ENCODE peak calls at places on chromosomes 7 and 10, in nine cellular contexts. A is neural crest cell, R is HCT116, V is MCF 10A, F is Panc1, P is transverse colon, J is WTC11, B is breast epithelium, Z is endothelial cell. G is an unnamed sample.

GRCh38 chr10:31612082-31612481 is 293.1 kb downstream of the ZEB1 start:
- DNase-seq in P (no peak), A (no peak), J (no peak), R (no peak), V (no peak), B (no peak), Z (no peak), F (no peak), G (no peak)

GRCh38 chr7:68470836-68471235 is 1127.4 kb upstream of the AUTS2 start:
- DNase-seq in F (no peak), R (no peak), P (no peak), V (no peak), Z (no peak), B (no peak), J (no peak), A (no peak), G (no peak)

GRCh38 chr10:3263747-3264146 is 91.2 kb upstream of the PITRM1 start:
- DNase-seq in J (no peak), Z (no peak), R (no peak), F (no peak), P (no peak), V (no peak), A (no peak), B (no peak), G (no peak)

GRCh38 chr10:118870467-118871243 is 115.9 kb upstream of the CACUL1 start:
- DNase-seq in Z (peak), V (peak), B (no peak), A (no peak), R (no peak), F (no peak), J (no peak), P (no peak), G (peak)

GRCh38 chr10:79146611-79147130 is 77.9 kb downstream of the ZMIZ1 start:
- DNase-seq in V (no peak), P (peak), R (no peak), A (no peak), B (peak), J (no peak), Z (no peak), F (no peak), G (no peak)

GRCh38 chr10:102268333-102268999 is 23.1 kb downstream of the GBF1 start:
- DNase-seq in B (no peak), R (no peak), F (no peak), Z (no peak), J (no peak), A (no peak), V (no peak), P (no peak), G (no peak)

GRCh38 chr10:71725998-71726672 is 6.6 kb upstream of the C10orf105 start:
- DNase-seq in F (no peak), V (peak), B (no peak), A (peak), Z (peak), P (peak), J (peak), R (no peak), G (peak)

GRCh38 chr7:94133460-94133859 is 129.3 kb upstream of the BET1 start:
- DNase-seq in P (no peak), Z (no peak), R (no peak), B (no peak), V (peak), J (no peak), A (no peak), F (no peak), G (no peak)

GRCh38 chr7:46145412-46145811 is 224.3 kb upstream of the IGFBP3 start:
- DNase-seq in F (peak), A (no peak), R (no peak), B (no peak), V (peak), Z (no peak), J (peak), P (no peak), G (no peak)

GRCh38 chr7:33130184-33130583 is 820 bp downstream of the BBS9 start:
- DNase-seq in A (no peak), Z (no peak), J (no peak), R (no peak), V (no peak), P (no peak), B (no peak), F (no peak), G (no peak)

GRCh38 chr10:63522129-63522687 is 1.0 kb downstream of the REEP3 start:
- DNase-seq in P (no peak), B (no peak), Z (no peak), R (no peak), A (no peak), J (no peak), V (no peak), F (no peak), G (no peak)

GRCh38 chr10:63520463-63521388 is 475 bp upstream of the REEP3 start:
- DNase-seq in P (peak), B (peak), Z (peak), F (no peak), V (peak), J (peak), A (peak), R (peak), G (peak)

GRCh38 chr10:63521389-63522128 is at the start of gene REEP3:
- DNase-seq in A (peak), F (no peak), V (peak), Z (peak), R (no peak), J (peak), B (peak), P (peak), G (peak)

GRCh38 chr10:63516207-63516606 is 5.0 kb upstream of the REEP3 start:
- DNase-seq in A (no peak), F (no peak), B (no peak), J (no peak), P (no peak), R (no peak), V (no peak), Z (no peak), G (no peak)

DNA sequence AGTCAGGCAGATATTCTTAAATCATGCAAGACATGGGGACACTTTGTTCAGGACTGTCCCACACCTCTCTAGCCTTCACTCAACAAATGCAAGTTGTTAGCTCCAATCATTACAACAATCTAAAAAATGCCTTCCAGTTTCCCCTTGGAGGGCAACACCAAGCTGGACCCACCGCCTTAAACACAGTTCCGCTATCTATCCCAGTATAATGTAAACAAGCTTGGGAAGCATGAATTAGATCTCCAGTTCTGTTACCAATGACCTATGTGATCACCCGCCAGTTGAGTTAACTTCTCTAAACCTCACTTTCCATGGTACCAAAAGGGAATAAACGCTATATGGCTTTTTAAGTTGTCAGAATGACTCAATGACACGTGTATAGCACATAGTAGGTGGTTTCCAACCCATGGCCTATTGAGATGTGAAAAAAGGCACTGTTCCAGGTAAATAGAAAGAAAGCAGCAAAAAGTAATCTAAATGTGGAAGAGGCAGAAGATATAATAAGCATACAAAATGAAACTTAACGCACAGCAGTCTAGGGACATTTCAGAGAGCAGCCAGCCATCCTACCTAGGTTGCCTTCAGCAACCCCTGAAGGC is 2.4 kb upstream of the REEP3 start:
- DNase-seq in Z (no peak), A (no peak), P (no peak), V (no peak), F (no peak), J (no peak), B (no peak), R (no peak), G (no peak)
- TF ChIP-seq CTCF in Z (no peak), A (no peak), P (no peak), V (no peak), F (no peak), J (no peak), B (no peak), R (no peak), G (no peak)

GRCh38 chr7:134458341-134458805 is 527 bp downstream of the AKR1B1 start:
- DNase-seq in B (no peak), J (peak), R (no peak), Z (peak), A (peak), F (no peak), V (peak), P (peak), G (peak)
- TF ChIP-seq CTCF in B (peak), J (no peak), R (no peak), Z (no peak), A (peak), F (peak), V (peak), P (peak), G (no peak)

GRCh38 chr7:40502359-40502758 is 367.6 kb downstream of the SUGCT start:
- DNase-seq in V (no peak), F (no peak), J (no peak), R (no peak), B (no peak), Z (no peak), P (no peak), A (no peak), G (no peak)

GRCh38 chr7:40506158-40506557 is 371.4 kb downstream of the SUGCT start:
- DNase-seq in P (no peak), R (no peak), F (no peak), Z (no peak), B (no peak), V (no peak), J (no peak), A (no peak), G (no peak)

GRCh38 chr7:40509301-40509700 is 374.5 kb downstream of the SUGCT start:
- DNase-seq in P (no peak), R (no peak), J (no peak), F (no peak), B (no peak), V (no peak), Z (no peak), A (no peak), G (no peak)

DNA sequence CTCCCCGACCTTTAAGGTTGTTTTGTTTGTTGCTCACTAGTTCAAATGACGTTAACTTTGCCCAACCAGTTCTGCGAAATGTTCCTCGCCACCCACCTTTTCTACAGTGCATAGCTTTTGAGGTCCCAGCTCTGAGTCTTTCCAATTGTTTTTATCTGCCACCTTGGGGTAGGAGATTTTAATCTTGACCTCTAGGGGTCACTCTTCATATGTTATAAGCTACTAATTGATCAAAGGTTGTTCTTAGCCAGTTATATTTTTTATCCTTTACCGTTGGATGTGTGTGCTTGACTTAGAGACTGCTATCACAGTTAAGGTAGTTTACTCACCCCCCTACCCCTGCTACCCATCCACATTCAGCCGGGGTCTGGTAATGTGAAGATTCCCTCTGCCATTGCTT is 372.4 kb downstream of the SUGCT start:
- DNase-seq in J (no peak), Z (no peak), P (no peak), F (no peak), V (peak), B (no peak), A (no peak), R (no peak), G (no peak)
- TF ChIP-seq CTCF in J (peak), Z (peak), P (no peak), F (peak), V (no peak), B (no peak), A (peak), R (peak), G (no peak)

DNA sequence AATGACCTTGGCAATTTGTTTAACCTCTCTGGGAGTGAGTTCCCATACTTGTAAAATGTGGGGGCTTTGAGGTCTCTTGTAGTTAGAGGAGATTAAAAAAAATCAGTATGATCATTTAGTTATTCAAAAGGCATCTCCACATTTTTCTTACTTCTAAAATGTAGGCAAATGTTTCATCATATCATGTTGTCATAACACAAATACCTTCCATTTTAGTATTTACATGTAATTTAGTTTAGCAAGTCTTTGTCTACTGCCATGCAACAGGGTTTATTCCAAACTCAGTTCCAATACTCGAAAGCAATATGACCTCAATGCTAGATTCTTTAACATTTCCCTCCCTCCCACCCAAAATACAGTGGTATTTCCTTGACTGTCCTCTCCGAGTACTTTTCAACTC is 262.8 kb upstream of the IMMP2L start:
- DNase-seq in V (no peak), F (no peak), J (no peak), B (no peak), R (no peak), A (no peak), Z (no peak), P (no peak), G (no peak)
- TF ChIP-seq CTCF in V (no peak), F (no peak), J (no peak), B (no peak), R (no peak), A (no peak), Z (no peak), P (no peak), G (no peak)

GRCh38 chr7:29807179-29807841 is 1.0 kb downstream of the WIPF3 start:
- DNase-seq in Z (peak), R (peak), V (no peak), P (peak), B (no peak), J (peak), F (no peak), A (peak), G (peak)
- TF ChIP-seq CTCF in Z (no peak), R (peak), V (no peak), P (no peak), B (no peak), J (no peak), F (peak), A (peak), G (no peak)

DNA sequence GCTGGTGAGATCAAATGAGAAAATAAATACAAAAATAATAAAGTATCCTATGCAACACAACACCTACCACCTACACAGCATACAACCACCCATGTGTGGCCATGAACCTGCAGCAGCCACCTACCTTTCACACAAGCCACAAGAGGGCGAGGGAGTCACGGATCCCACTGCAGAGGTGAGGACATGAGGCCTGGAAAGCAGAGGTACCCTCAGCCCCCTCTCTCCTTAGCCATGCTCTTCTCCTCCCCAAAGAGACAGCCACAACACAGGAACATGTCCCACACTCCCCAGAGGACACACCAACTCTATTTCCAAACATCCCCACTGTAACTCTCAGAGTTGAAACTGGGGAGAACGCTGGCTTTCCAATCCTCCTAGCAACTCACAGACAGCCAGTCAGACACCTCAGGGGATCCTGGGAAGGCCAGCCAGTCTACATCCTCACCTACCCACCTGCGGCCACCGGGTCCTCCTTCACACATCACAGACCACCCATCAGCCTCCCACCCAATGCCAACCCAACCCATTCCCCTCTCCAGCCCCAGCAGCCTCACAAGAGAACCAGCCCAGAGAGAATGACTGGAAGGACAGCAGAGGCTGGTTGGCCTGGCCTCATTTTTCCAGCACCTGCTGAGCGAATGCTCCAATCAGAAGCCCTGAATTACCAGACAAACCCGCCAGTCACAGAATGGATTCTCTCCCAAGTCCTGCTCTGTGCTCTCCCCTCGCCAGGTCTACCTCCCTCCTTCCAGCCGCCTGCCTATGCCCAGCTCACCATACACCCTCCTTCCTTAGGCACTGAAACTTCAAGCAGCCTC is 18.4 kb downstream of the DLG5 start:
- DNase-seq in J (peak), F (no peak), R (no peak), B (no peak), A (no peak), P (no peak), Z (no peak), V (peak), G (no peak)
- TF ChIP-seq CTCF in J (no peak), F (no peak), R (peak), B (no peak), A (peak), P (no peak), Z (no peak), V (peak), G (peak)

GRCh38 chr7:98291717-98292116 is 10.2 kb downstream of the BRI3 start:
- DNase-seq in J (no peak), V (no peak), A (no peak), P (no peak), F (no peak), Z (no peak), R (no peak), B (no peak), G (no peak)
- TF ChIP-seq CTCF in J (no peak), V (no peak), A (peak), P (no peak), F (peak), Z (no peak), R (peak), B (no peak), G (no peak)

GRCh38 chr10:54402576-54402975 is 398.5 kb downstream of the PCDH15 start:
- DNase-seq in Z (peak), V (peak), F (peak), B (no peak), P (no peak), J (no peak), R (no peak), A (no peak), G (peak)
- TF ChIP-seq CTCF in Z (peak), V (peak), F (peak), B (no peak), P (peak), J (peak), R (no peak), A (peak), G (peak)

DNA sequence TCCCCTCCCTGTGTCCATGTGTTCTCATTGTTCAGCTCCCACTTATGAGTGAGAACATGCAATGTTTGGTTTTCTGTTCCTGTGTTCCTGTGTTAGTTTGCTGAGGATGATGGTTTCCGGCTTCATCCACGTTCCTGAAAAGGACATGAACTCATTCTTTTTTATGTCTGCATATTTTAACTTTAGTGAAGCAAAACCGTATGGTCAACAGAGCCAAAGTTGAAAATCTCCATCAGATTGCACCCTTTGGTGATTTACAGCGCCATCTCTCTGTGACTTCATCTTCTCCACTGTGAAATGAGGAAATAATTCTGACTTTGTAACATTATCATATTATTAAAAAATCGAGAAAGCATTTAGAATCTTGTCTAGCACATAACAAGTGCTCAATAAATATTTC is 132.3 kb upstream of the PLXDC2 start:
- DNase-seq in F (no peak), A (no peak), B (no peak), R (no peak), P (no peak), Z (no peak), J (no peak), V (no peak), G (no peak)
- TF ChIP-seq CTCF in F (no peak), A (no peak), B (no peak), R (no peak), P (no peak), Z (peak), J (no peak), V (no peak), G (no peak)

DNA sequence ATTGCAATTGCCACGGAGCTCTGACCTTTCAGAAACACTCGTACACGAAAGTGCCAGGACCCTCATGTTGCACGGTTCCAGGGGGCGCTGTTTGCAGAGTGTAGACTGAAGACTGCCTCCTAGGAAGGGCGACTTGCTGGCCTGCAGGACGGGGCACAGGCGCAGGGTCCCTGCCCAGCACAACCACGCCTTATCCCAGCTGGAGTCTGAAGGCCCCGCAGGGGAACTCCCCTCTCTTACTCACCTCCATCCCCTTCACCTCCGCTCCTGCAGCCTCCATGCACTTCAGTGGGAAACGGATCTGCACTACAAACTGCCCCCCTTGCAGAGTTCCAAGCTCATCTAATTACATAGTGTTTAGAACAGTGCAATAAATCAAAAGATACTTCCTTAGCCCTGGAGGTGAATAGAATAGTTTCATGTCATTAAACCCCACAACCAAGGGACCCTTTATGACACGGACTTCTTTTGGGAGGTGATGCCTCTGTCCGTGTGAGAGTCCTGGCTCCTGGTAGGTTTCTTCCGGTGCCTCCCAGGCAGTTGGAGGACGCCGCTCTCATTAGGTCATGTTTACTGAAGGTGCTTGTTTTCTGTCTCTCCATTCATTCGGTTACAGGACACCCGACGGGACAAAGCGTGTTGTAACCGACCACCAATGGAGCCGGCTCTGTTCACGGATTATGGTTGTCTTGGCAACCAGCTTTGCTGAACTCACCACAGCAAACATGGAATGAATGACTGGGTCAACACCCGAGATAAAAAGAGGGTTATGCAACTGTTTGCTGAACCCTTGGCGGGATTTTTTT is 262.2 kb downstream of the BAMBI start:
- DNase-seq in V (peak), B (peak), R (no peak), P (peak), Z (peak), A (peak), F (no peak), J (peak), G (peak)
- TF ChIP-seq CTCF in V (no peak), B (no peak), R (peak), P (no peak), Z (peak), A (peak), F (peak), J (peak), G (peak)

G was measured in nephron progenitor cell.